ENCODE peak calls at places on chromosomes 11 and 22, in nine cellular contexts. E is PC-9; M is ELR; J is stimulated activated CD8-positive, alpha-beta memory T cell treated with anti-CD3 and anti-CD28 coated beads, Interleukin-2, amount 100 ng/mL, for 1 hour; W is RPMI7951; T is germinal center; Q is Kasumi-1; I is iPS-NIHi11; Z is head of caudate nucleus. B is an unnamed sample.

GRCh38 chr11:128517457-128518230 is 69.7 kb downstream of the ETS1 start:
- DNase-seq in E (no peak), M (peak), J (no peak), W (peak), T (no peak), Q (no peak), I (no peak), Z (no peak), B (no peak)

GRCh38 chr11:109654091-109654490 is 232.1 kb downstream of the C11orf87 start:
- DNase-seq in E (peak), M (no peak), J (no peak), W (no peak), T (no peak), Q (no peak), I (no peak), Z (no peak), B (no peak)

GRCh38 chr11:75342231-75342918 is 9.1 kb downstream of the ARRB1 start:
- DNase-seq in E (no peak), M (no peak), J (no peak), W (peak), T (no peak), Q (no peak), I (no peak), Z (peak), B (no peak)

GRCh38 chr11:78033040-78033439 is 10.0 kb upstream of the KCTD14 start:
- DNase-seq in E (no peak), M (no peak), J (no peak), W (no peak), T (no peak), Q (no peak), I (no peak), Z (no peak), B (no peak)

GRCh38 chr11:116232364-116232801 is 540.4 kb downstream of the BUD13 start:
- DNase-seq in E (no peak), M (no peak), J (no peak), W (peak), T (no peak), Q (no peak), I (no peak), Z (no peak), B (peak)

GRCh38 chr11:120207517-120207916 is 3.3 kb upstream of the OAF start:
- DNase-seq in E (no peak), M (no peak), J (no peak), W (no peak), T (no peak), Q (no peak), I (no peak), Z (no peak), B (no peak)

GRCh38 chr11:36622431-36623136 is 24.5 kb upstream of the RAG2 start:
- DNase-seq in E (peak), M (peak), J (no peak), W (peak), T (no peak), Q (peak), I (no peak), Z (no peak), B (no peak)

GRCh38 chr22:46996595-46997310 is 234.3 kb downstream of the TBC1D22A start:
- DNase-seq in E (no peak), M (peak), J (no peak), W (no peak), T (no peak), Q (no peak), I (no peak), Z (no peak), B (no peak)

GRCh38 chr11:1292018-1292643 is 17.3 kb downstream of the TOLLIP start:
- DNase-seq in E (no peak), M (no peak), J (no peak), W (no peak), T (no peak), Q (no peak), I (no peak), Z (peak), B (no peak)